ENCODE peak calls at places on chromosomes 2 and 18, in five cellular contexts. Y is neural progenitor cell, Q is keratinocyte, F is cardiac muscle cell, B is AG04450. Z is an unnamed sample. For H3K9me3, the result is how much of the 10 kb centered on the place peaks cover.

GRCh38 chr18:74353169-74353775 is 37.6 kb downstream of the C18orf63 start:
- DNase-seq in Y (peak), Q (peak), B (peak), F (peak), Z (peak)

GRCh38 chr2:133063792-133064191 is 393.8 kb upstream of the LYPD1 start:
- DNase-seq in Q (no peak), F (peak), B (no peak), Y (peak), Z (no peak)

GRCh38 chr2:46922049-46922448 is 6.4 kb upstream of the MCFD2 start:
- DNase-seq in Q (no peak), F (peak), Y (no peak), B (no peak), Z (no peak)

GRCh38 chr2:16664052-16664731 is 1.4 kb downstream of the CYRIA start:
- DNase-seq in F (peak), Q (no peak), Y (peak), B (peak), Z (no peak)

GRCh38 chr2:117785740-117786139 is 28.8 kb upstream of the DDX18 start:
- DNase-seq in B (peak), Q (peak), F (peak), Y (peak), Z (peak)

GRCh38 chr2:43714164-43714563 is 37.9 kb upstream of the C1GALT1C1L start:
- DNase-seq in F (peak), Q (no peak), Y (no peak), B (peak), Z (no peak)

GRCh38 chr2:70902067-70902442 is 33.6 kb upstream of the ATP6V1B1 start:
- DNase-seq in Y (no peak), F (no peak), B (no peak), Q (no peak), Z (no peak)

GRCh38 chr18:23238651-23239349 is 103.5 kb downstream of the CABLES1 start:
- DNase-seq in Y (no peak), B (no peak), Q (no peak), F (peak), Z (no peak)

GRCh38 chr18:73594749-73595148 is 552.9 kb downstream of the FBXO15 start:
- DNase-seq in Q (no peak), B (no peak), F (peak), Y (no peak), Z (no peak)

GRCh38 chr18:11163668-11164067 is 14.3 kb upstream of the PIEZO2 start:
- DNase-seq in B (no peak), Y (peak), F (peak), Q (no peak), Z (no peak)

GRCh38 chr2:76089683-76090082 is 379.0 kb upstream of the GCFC2 start:
- DNase-seq in Y (no peak), F (no peak), Q (no peak), B (no peak), Z (no peak)

GRCh38 chr2:182649316-182649715 is 66.7 kb upstream of the DNAJC10 start:
- DNase-seq in Q (no peak), Y (peak), F (peak), B (no peak), Z (peak)

GRCh38 chr2:230650585-230651137 is 62.0 kb upstream of the CAB39 start:
- DNase-seq in Y (peak), Q (no peak), B (no peak), F (no peak), Z (no peak)

GRCh38 chr2:179207047-179207446 is 57.6 kb downstream of the SESTD1 start:
- DNase-seq in F (no peak), B (no peak), Y (no peak), Q (no peak), Z (no peak)

GRCh38 chr2:179211355-179211754 is 53.3 kb downstream of the SESTD1 start:
- DNase-seq in F (no peak), Q (no peak), Y (no peak), B (no peak), Z (no peak)
- H3K9me3 ChIP-seq in F (under half), Q (under half), Y (under half), B (under half), Z (under half)

GRCh38 chr2:189608160-189608559 is 27.6 kb upstream of the SLC40A1 start:
- DNase-seq in Y (no peak), F (no peak), B (no peak), Q (no peak), Z (no peak)

GRCh38 chr2:189608799-189609422 is 28.3 kb upstream of the SLC40A1 start:
- DNase-seq in Y (no peak), F (peak), B (no peak), Q (no peak), Z (no peak)

GRCh38 chr2:189610700-189611099 is 30.1 kb upstream of the SLC40A1 start:
- DNase-seq in Y (no peak), F (no peak), B (no peak), Q (no peak), Z (no peak)

GRCh38 chr2:189609853-189610252 is 29.3 kb upstream of the SLC40A1 start:
- DNase-seq in Y (no peak), Q (no peak), B (no peak), F (peak), Z (no peak)

GRCh38 chr2:189609423-189609816 is 28.8 kb upstream of the SLC40A1 start:
- DNase-seq in Y (no peak), Q (no peak), F (peak), B (no peak), Z (no peak)
- H3K27ac ChIP-seq in Y (no peak), Q (no peak), F (no peak), B (no peak), Z (no peak)

GRCh38 chr2:140473851-140474250 is 1657.0 kb downstream of the LRP1B start:
- DNase-seq in Q (no peak), F (no peak), Y (no peak), B (no peak), Z (no peak)

DNA sequence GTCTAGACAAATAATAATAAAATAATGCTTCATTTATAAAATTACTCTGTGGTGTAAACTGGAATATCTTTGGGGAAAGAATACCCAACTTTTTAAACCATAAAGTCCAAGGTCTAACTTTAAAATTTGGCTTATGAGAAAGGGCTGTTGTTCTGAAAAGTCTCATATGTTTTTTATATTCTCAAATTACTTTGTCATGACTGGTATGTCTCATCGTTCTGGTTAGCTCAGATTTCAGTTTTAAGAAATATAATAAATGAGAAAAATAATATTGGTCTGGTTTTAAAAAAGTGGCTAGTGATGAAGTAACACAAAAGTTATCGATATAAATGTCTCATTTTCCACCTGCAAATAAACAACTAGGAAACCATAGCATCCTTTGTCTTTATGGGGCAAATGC is 1658.1 kb downstream of the LRP1B start:
- DNase-seq in Q (no peak), B (no peak), Y (no peak), F (no peak), Z (no peak)
- TF ChIP-seq CTCF in Q (no peak), B (no peak), Y (no peak), F (no peak), Z (no peak)

DNA sequence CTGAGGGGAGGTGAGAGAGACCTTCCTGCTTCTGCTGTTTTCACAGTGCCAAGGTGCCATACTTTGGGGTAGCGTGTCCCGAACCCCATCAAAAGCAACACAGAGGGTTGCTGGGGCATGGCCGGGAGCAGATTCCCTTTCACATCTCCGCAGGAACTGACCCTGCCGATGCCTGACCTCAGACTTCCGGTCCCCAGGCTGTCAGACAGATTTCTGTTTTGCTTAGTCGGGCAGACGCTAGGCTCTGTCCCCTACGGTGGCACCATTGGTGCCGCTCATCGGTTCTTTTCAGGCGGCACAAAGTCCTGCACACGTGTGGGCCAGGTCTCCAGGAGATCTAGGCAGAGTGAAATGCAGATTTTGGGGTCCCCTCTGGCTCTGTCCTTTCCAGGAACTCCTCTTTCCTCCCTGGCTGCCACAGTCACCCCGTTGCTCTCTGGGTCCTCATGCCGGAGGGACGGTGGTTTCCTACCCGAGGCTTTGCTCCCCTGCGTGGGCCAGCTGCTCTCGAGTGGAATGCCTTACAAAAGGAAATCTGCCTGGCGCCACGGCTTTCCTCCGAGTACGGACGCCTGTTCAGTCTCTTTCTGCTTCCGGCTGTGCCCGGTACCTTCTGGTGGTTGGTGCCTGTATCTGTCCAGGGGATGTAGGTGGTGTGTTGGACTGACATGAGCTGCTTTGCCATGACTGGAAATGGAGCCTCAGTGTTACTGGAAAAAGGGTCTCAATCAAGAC is 39.3 kb downstream of the RTP5 start:
- DNase-seq in Y (no peak), F (no peak), B (no peak), Q (no peak), Z (no peak)
- H3K9me3 ChIP-seq in Y (under half), F (under half), B (under half), Q (under half), Z (under half)

GRCh38 chr2:204144487-204144886 is 207.9 kb downstream of the ICOS start:
- DNase-seq in Q (no peak), B (no peak), Y (no peak), F (no peak), Z (no peak)
- H3K27ac ChIP-seq in Q (no peak), B (no peak), Y (no peak), F (no peak), Z (no peak)

DNA sequence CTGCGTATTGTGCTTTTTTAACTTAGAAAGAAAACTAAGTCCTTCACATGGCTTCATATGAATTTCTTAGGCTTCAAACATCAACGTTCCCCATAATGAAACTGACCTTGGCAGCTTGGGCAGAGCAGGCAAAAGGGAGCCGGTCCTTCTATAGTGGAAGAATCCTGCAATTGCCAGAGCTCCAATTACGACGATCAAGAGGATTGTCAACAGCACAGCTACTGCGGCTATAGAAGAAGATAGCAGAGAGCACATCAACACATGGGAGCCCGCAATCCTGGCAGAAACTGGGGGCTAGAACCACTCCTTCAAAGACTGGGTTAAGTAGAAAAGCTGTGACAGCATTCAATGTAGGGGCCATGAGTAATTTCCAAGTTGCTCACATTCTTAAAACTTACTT is 69.8 kb downstream of the DHRS9 start:
- DNase-seq in F (no peak), Y (no peak), B (no peak), Q (no peak), Z (no peak)
- TF ChIP-seq CTCF in F (no peak), Y (no peak), B (no peak), Q (no peak), Z (no peak)

DNA sequence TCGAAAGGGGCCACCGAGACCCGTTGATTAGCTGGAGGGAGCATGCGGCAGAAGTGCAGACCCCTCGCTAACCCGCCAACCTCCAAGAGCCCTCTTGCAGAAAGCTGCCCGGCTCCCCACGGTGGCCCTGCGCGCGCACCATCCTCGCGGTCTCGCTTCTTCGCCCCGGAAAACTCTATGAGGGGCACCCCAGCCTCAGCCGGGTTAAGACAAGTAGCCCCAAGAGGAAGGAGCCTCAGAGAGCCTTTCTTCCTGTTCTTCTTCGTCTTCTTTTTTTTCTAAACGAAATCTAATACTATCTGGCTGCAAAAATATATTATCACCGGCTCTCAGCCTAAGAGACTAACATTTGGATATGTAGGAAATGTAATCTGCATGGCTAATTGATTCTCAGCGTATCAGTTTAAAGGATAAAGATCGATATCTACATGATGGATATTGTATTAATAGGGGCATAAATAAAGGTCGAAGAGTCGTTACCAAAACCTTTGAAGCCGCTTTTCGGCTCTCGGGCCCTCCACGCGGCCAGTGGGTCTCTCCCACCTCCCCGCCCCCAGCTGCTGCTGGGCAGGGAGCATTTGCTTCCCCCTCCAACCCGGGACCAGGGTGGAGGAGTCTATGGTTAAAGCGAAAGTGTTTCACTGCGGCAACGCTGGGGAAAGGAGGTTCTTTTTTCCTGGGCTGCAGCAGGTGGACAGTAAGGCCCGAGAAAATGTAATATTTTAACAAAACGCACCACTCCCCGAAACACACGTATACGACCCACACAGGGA is 6.1 kb upstream of the PAX3 start:
- DNase-seq in Q (no peak), Y (peak), B (no peak), F (no peak), Z (no peak)
- H3K9me3 ChIP-seq in Q (under half), Y (under half), B (under half), F (under half), Z (under half)

GRCh38 chr2:215712850-215713230 is 277.0 kb upstream of the FN1 start:
- DNase-seq in F (peak), Y (no peak), Q (no peak), B (no peak), Z (no peak)

GRCh38 chr2:215711484-215712034 is 275.7 kb upstream of the FN1 start:
- DNase-seq in Y (no peak), Q (no peak), F (peak), B (no peak), Z (no peak)

GRCh38 chr2:215712219-215712849 is 276.5 kb upstream of the FN1 start:
- DNase-seq in F (peak), Q (no peak), Y (no peak), B (no peak), Z (no peak)

GRCh38 chr2:215716971-215717370 is 281.1 kb upstream of the FN1 start:
- DNase-seq in B (no peak), Y (no peak), Q (no peak), F (no peak), Z (no peak)

DNA sequence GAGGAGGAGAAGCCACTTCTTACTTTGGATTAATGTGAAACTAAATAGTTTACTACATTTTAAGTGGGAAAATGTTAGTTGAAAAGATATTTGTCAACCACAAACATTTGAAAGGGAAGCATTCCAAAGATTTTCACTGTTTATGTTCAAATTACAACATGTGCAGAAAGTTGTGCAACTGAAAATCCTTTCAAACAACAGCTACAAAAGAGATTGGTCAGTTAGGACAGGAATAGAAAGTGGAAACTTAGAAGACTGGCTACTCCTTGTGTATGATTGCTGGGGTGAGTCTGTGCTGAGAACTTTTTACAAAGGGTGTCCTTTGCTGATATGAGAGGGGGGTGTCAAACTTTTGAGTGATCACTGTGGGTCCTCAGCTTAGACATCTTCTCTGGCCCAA is 277.5 kb upstream of the FN1 start:
- DNase-seq in F (peak), Y (no peak), B (peak), Q (no peak), Z (no peak)
- H3K27ac ChIP-seq in F (no peak), Y (no peak), B (peak), Q (no peak), Z (no peak)

Z was measured in WERI-Rb-1.